ENCODE peak calls at places on chromosomes 5 and 9, in eight cellular contexts. One of them, this sample, is unnamed.
A peak's percentile ranks its signal among the peaks of the same experiment; 100 is the strongest.

GRCh38 chr5:102778478-102778877 is 23.4 kb downstream of the PAM start:
- DNase-seq in OCI-LY7: no peak
- DNase-seq in HCT116: no peak
- DNase-seq in GM23248: peak; percentile 88
- DNase-seq in SK-N-SH: no peak
- DNase-seq in PC-3: peak; percentile 64
- DNase-seq in hepatocyte: no peak
- DNase-seq in GM23338: no peak
- DNase-seq in this sample: no peak

GRCh38 chr5:120293796-120294195 is 170.3 kb upstream of the PRR16 start:
- DNase-seq in OCI-LY7: no peak
- DNase-seq in HCT116: no peak
- DNase-seq in GM23248: peak; percentile 93
- DNase-seq in SK-N-SH: no peak
- DNase-seq in PC-3: peak; percentile 63
- DNase-seq in hepatocyte: no peak
- DNase-seq in GM23338: no peak
- DNase-seq in this sample: no peak

GRCh38 chr5:146860213-146860891 is 18.2 kb downstream of the PPP2R2B start:
- DNase-seq in OCI-LY7: no peak
- DNase-seq in HCT116: no peak
- DNase-seq in GM23248: peak; percentile 13
- DNase-seq in SK-N-SH: no peak
- DNase-seq in PC-3: peak; percentile 57
- DNase-seq in hepatocyte: no peak
- DNase-seq in GM23338: no peak
- DNase-seq in this sample: no peak

GRCh38 chr9:21777701-21778100 is 24.7 kb upstream of the MTAP start:
- DNase-seq in OCI-LY7: no peak
- DNase-seq in HCT116: peak; percentile 73
- DNase-seq in GM23248: peak; percentile 89
- DNase-seq in SK-N-SH: no peak
- DNase-seq in PC-3: peak; percentile 65
- DNase-seq in hepatocyte: no peak
- DNase-seq in GM23338: peak; percentile 6
- DNase-seq in this sample: no peak

GRCh38 chr5:151570512-151571269 is 20.4 kb downstream of the FAT2 start:
- DNase-seq in OCI-LY7: no peak
- DNase-seq in HCT116: peak; percentile 45
- DNase-seq in GM23248: no peak
- DNase-seq in SK-N-SH: no peak
- DNase-seq in PC-3: peak; percentile 92
- DNase-seq in hepatocyte: no peak
- DNase-seq in GM23338: peak; percentile 83
- DNase-seq in this sample: no peak

GRCh38 chr9:89814340-89815040 is 209.7 kb downstream of the GADD45G start:
- DNase-seq in OCI-LY7: peak; percentile 5
- DNase-seq in HCT116: no peak
- DNase-seq in GM23248: peak; percentile 49
- DNase-seq in SK-N-SH: peak; percentile 66
- DNase-seq in PC-3: no peak
- DNase-seq in hepatocyte: peak; percentile 51
- DNase-seq in GM23338: no peak
- DNase-seq in this sample: no peak

GRCh38 chr9:24073237-24073636 is 247.2 kb upstream of the ELAVL2 start:
- DNase-seq in OCI-LY7: no peak
- DNase-seq in HCT116: no peak
- DNase-seq in GM23248: no peak
- DNase-seq in SK-N-SH: no peak
- DNase-seq in PC-3: no peak
- DNase-seq in hepatocyte: no peak
- DNase-seq in GM23338: peak; percentile 58
- DNase-seq in this sample: no peak

GRCh38 chr5:134132372-134133212 is 18.1 kb downstream of the TCF7 start:
- DNase-seq in OCI-LY7: peak; percentile 42
- DNase-seq in HCT116: no peak
- DNase-seq in GM23248: no peak
- DNase-seq in SK-N-SH: no peak
- DNase-seq in PC-3: no peak
- DNase-seq in hepatocyte: no peak
- DNase-seq in GM23338: peak; percentile 83
- DNase-seq in this sample: no peak

GRCh38 chr5:115170924-115171510 is 1.3 kb upstream of the TRIM36 start:
- DNase-seq in OCI-LY7: no peak
- DNase-seq in HCT116: no peak
- DNase-seq in GM23248: peak; percentile 8
- DNase-seq in SK-N-SH: no peak
- DNase-seq in PC-3: peak; percentile 18
- DNase-seq in hepatocyte: no peak
- DNase-seq in GM23338: peak; percentile 21
- DNase-seq in this sample: no peak

GRCh38 chr5:43802119-43802518 is 199.1 kb downstream of the NNT start:
- DNase-seq in OCI-LY7: no peak
- DNase-seq in HCT116: no peak
- DNase-seq in GM23248: peak; percentile 58
- DNase-seq in SK-N-SH: no peak
- DNase-seq in PC-3: no peak
- DNase-seq in hepatocyte: no peak
- DNase-seq in GM23338: no peak
- DNase-seq in this sample: no peak

GRCh38 chr9:131366745-131367401 is 27.0 kb upstream of the PRRC2B start:
- DNase-seq in OCI-LY7: peak; percentile 68
- DNase-seq in HCT116: no peak
- DNase-seq in GM23248: peak; percentile 55
- DNase-seq in SK-N-SH: peak; percentile 63
- DNase-seq in PC-3: peak; percentile 52
- DNase-seq in hepatocyte: peak; percentile 69
- DNase-seq in GM23338: peak; percentile 73
- DNase-seq in this sample: no peak
- H3K9me2 ChIP-seq in OCI-LY7: no peaks in the 10 kb centered on the region
- H3K9me2 ChIP-seq in HCT116: no peaks in the 10 kb centered on the region
- H3K9me2 ChIP-seq in GM23248: no peaks in the 10 kb centered on the region
- H3K9me2 ChIP-seq in SK-N-SH: no peaks in the 10 kb centered on the region
- H3K9me2 ChIP-seq in PC-3: no peaks in the 10 kb centered on the region
- H3K9me2 ChIP-seq in hepatocyte: no peaks in the 10 kb centered on the region
- H3K9me2 ChIP-seq in GM23338: no peaks in the 10 kb centered on the region
- H3K9me2 ChIP-seq in this sample: no peaks in the 10 kb centered on the region

GRCh38 chr5:61280766-61281427 is 51.2 kb upstream of the ZSWIM6 start:
- DNase-seq in OCI-LY7: no peak
- DNase-seq in HCT116: no peak
- DNase-seq in GM23248: no peak
- DNase-seq in SK-N-SH: no peak
- DNase-seq in PC-3: peak; percentile 40
- DNase-seq in hepatocyte: no peak
- DNase-seq in GM23338: no peak
- DNase-seq in this sample: no peak
- TF ChIP-seq EZH2phosphoT487 in OCI-LY7: no peak
- TF ChIP-seq EZH2phosphoT487 in HCT116: no peak
- TF ChIP-seq EZH2phosphoT487 in GM23248: no peak
- TF ChIP-seq EZH2phosphoT487 in SK-N-SH: no peak
- TF ChIP-seq EZH2phosphoT487 in PC-3: no peak
- TF ChIP-seq EZH2phosphoT487 in hepatocyte: no peak
- TF ChIP-seq EZH2phosphoT487 in GM23338: no peak
- TF ChIP-seq EZH2phosphoT487 in this sample: no peak

GRCh38 chr9:115210699-115211098 is 92.7 kb upstream of the TNC start:
- DNase-seq in OCI-LY7: no peak
- DNase-seq in HCT116: no peak
- DNase-seq in GM23248: no peak
- DNase-seq in SK-N-SH: no peak
- DNase-seq in PC-3: no peak
- DNase-seq in hepatocyte: no peak
- DNase-seq in GM23338: no peak
- DNase-seq in this sample: peak; percentile 12

GRCh38 chr9:115204827-115205506 is 87.0 kb upstream of the TNC start:
- DNase-seq in OCI-LY7: no peak
- DNase-seq in HCT116: no peak
- DNase-seq in GM23248: peak; percentile 89
- DNase-seq in SK-N-SH: no peak
- DNase-seq in PC-3: peak; percentile 74
- DNase-seq in hepatocyte: peak; percentile 54
- DNase-seq in GM23338: no peak
- DNase-seq in this sample: no peak

GRCh38 chr9:115208503-115208902 is 90.5 kb upstream of the TNC start:
- DNase-seq in OCI-LY7: no peak
- DNase-seq in HCT116: no peak
- DNase-seq in GM23248: peak; percentile 72
- DNase-seq in SK-N-SH: no peak
- DNase-seq in PC-3: peak; percentile 26
- DNase-seq in hepatocyte: no peak
- DNase-seq in GM23338: no peak
- DNase-seq in this sample: no peak

GRCh38 chr9:115209601-115210306 is 91.8 kb upstream of the TNC start:
- DNase-seq in OCI-LY7: no peak
- DNase-seq in HCT116: no peak
- DNase-seq in GM23248: peak; percentile 56
- DNase-seq in SK-N-SH: no peak
- DNase-seq in PC-3: peak; percentile 61
- DNase-seq in hepatocyte: peak; percentile 45
- DNase-seq in GM23338: no peak
- DNase-seq in this sample: no peak

DNA sequence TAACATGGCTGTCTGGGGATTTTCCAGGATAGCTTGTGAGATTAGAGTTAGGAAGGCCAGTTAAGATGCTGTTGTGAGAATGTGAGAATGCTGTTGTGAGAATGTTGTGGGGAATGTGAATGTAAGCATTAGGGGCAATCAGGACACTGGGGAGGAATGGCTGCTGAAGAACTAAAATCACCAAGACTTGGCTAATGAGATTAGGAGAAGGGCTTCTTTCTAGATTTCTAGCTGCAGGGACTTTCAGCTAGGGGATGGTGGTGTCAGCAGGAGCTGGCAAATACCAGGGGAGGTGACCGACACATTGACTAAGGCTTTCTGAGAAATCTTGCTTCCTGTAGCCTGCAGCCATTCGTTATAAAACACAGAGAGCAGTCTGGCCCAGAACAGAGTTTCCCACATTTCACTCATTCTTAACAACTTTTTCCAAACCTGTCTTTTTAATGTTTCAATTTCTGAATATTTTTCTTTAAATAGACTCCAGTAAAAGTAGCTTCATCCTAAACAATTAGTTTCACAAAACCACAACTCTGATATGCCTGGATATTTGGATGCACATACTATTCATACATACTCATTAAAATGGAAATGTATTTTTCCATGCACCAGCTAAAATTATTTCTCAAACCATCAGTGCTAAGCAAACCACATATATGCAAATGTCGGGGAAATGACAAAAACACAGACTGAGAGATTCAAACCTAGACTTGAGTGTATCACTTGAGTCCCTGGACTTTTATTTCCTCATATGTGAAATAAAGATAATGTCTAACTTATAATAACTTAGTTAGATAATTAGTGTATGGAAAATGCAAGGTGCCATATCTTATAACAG is 89.3 kb upstream of the TNC start:
- DNase-seq in OCI-LY7: no peak
- DNase-seq in HCT116: no peak
- DNase-seq in GM23248: peak; percentile 59
- DNase-seq in SK-N-SH: no peak
- DNase-seq in PC-3: peak; percentile 57
- DNase-seq in hepatocyte: no peak
- DNase-seq in GM23338: no peak
- DNase-seq in this sample: peak; percentile 59
- H3K9me2 ChIP-seq in OCI-LY7: no peaks in the 10 kb centered on the region
- H3K9me2 ChIP-seq in HCT116: no peaks in the 10 kb centered on the region
- H3K9me2 ChIP-seq in GM23248: no peaks in the 10 kb centered on the region
- H3K9me2 ChIP-seq in SK-N-SH: no peaks in the 10 kb centered on the region
- H3K9me2 ChIP-seq in PC-3: no peaks in the 10 kb centered on the region
- H3K9me2 ChIP-seq in hepatocyte: no peaks in the 10 kb centered on the region
- H3K9me2 ChIP-seq in GM23338: peaks cover 26% of the 10 kb centered on the region
- H3K9me2 ChIP-seq in this sample: no peaks in the 10 kb centered on the region

GRCh38 chr5:76363385-76364261 is 39.5 kb upstream of the IQGAP2 start:
- DNase-seq in OCI-LY7: peak; percentile 50
- DNase-seq in HCT116: no peak
- DNase-seq in GM23248: no peak
- DNase-seq in SK-N-SH: no peak
- DNase-seq in PC-3: no peak
- DNase-seq in hepatocyte: no peak
- DNase-seq in GM23338: no peak
- DNase-seq in this sample: no peak
- TF ChIP-seq EZH2phosphoT487 in OCI-LY7: no peak
- TF ChIP-seq EZH2phosphoT487 in HCT116: no peak
- TF ChIP-seq EZH2phosphoT487 in GM23248: no peak
- TF ChIP-seq EZH2phosphoT487 in SK-N-SH: no peak
- TF ChIP-seq EZH2phosphoT487 in PC-3: no peak
- TF ChIP-seq EZH2phosphoT487 in hepatocyte: no peak
- TF ChIP-seq EZH2phosphoT487 in GM23338: no peak
- TF ChIP-seq EZH2phosphoT487 in this sample: no peak

GRCh38 chr9:17011870-17012269 is 123.0 kb upstream of the CNTLN start:
- DNase-seq in OCI-LY7: no peak
- DNase-seq in HCT116: no peak
- DNase-seq in GM23248: no peak
- DNase-seq in SK-N-SH: no peak
- DNase-seq in PC-3: no peak
- DNase-seq in hepatocyte: no peak
- DNase-seq in GM23338: no peak
- DNase-seq in this sample: no peak
- H3K9me2 ChIP-seq in OCI-LY7: no peaks in the 10 kb centered on the region
- H3K9me2 ChIP-seq in HCT116: no peaks in the 10 kb centered on the region
- H3K9me2 ChIP-seq in GM23248: no peaks in the 10 kb centered on the region
- H3K9me2 ChIP-seq in SK-N-SH: no peaks in the 10 kb centered on the region
- H3K9me2 ChIP-seq in PC-3: no peaks in the 10 kb centered on the region
- H3K9me2 ChIP-seq in hepatocyte: no peaks in the 10 kb centered on the region
- H3K9me2 ChIP-seq in GM23338: no peaks in the 10 kb centered on the region
- H3K9me2 ChIP-seq in this sample: no peaks in the 10 kb centered on the region

This sample was measured in MM.1S.